ENCODE peak calls at places on chromosome 1, in eight cellular contexts. U is tibial artery, T is GM23248, W is esophagus muscularis mucosa, L is foreskin keratinocyte, H is A549, E is ovary, D is lower lobe of right lung. P is an unnamed sample. For H3K4me1, the result is how much of the 10 kb centered on the place peaks cover.

GRCh38 chr1:45924736-45925135 is 121.3 kb downstream of the MAST2 start:
- DNase-seq in U (no peak), T (peak), W (no peak), L (peak), H (peak), E (no peak), D (no peak), P (no peak)

GRCh38 chr1:224219011-224219611 is 36.1 kb downstream of the DEGS1 start:
- DNase-seq in U (no peak), T (no peak), W (no peak), L (no peak), H (no peak), E (no peak), D (no peak), P (no peak)

GRCh38 chr1:94355485-94355980 is 62.7 kb upstream of the ABCD3 start:
- DNase-seq in U (no peak), T (no peak), W (peak), L (no peak), H (no peak), E (no peak), D (no peak), P (no peak)

GRCh38 chr1:230743874-230744273 is 3.3 kb upstream of the CAPN9 start:
- DNase-seq in U (no peak), T (no peak), W (no peak), L (no peak), H (no peak), E (no peak), D (no peak), P (no peak)

GRCh38 chr1:157091186-157091585 is 8.4 kb downstream of the ETV3L start:
- DNase-seq in U (peak), T (no peak), W (no peak), L (no peak), H (no peak), E (no peak), D (no peak), P (no peak)

GRCh38 chr1:19310061-19310460 is 1.9 kb downstream of the AKR7A2 start:
- DNase-seq in U (no peak), T (no peak), W (no peak), L (no peak), H (no peak), E (no peak), D (no peak), P (no peak)

GRCh38 chr1:1039145-1039910 is 19.4 kb downstream of the AGRN start:
- DNase-seq in U (no peak), T (no peak), W (no peak), L (no peak), H (no peak), E (no peak), D (no peak), P (no peak)

GRCh38 chr1:41640141-41640751 is 155.8 kb upstream of the EDN2 start:
- DNase-seq in U (no peak), T (no peak), W (no peak), L (no peak), H (no peak), E (no peak), D (no peak), P (no peak)

GRCh38 chr1:157932082-157932481 is 61.4 kb upstream of the KIRREL1 start:
- DNase-seq in U (no peak), T (peak), W (no peak), L (peak), H (peak), E (no peak), D (no peak), P (no peak)

GRCh38 chr1:61975621-61976020 is 219.0 kb upstream of the L1TD1 start:
- DNase-seq in U (no peak), T (no peak), W (no peak), L (no peak), H (no peak), E (no peak), D (no peak), P (no peak)

GRCh38 chr1:203465146-203465798 is 10.3 kb upstream of the PRELP start:
- DNase-seq in U (peak), T (peak), W (no peak), L (no peak), H (no peak), E (no peak), D (no peak), P (no peak)

GRCh38 chr1:151680391-151680790 is 36.2 kb downstream of the CELF3 start:
- DNase-seq in U (no peak), T (peak), W (no peak), L (peak), H (peak), E (no peak), D (no peak), P (no peak)

GRCh38 chr1:2272686-2273400 is 44.7 kb downstream of the SKI start:
- DNase-seq in U (no peak), T (no peak), W (no peak), L (no peak), H (no peak), E (no peak), D (peak), P (no peak)
- H3K4me1 ChIP-seq in U (half or more), T (under half), W (half or more), L (under half), H (under half), E (half or more), D (half or more), P (half or more)

DNA sequence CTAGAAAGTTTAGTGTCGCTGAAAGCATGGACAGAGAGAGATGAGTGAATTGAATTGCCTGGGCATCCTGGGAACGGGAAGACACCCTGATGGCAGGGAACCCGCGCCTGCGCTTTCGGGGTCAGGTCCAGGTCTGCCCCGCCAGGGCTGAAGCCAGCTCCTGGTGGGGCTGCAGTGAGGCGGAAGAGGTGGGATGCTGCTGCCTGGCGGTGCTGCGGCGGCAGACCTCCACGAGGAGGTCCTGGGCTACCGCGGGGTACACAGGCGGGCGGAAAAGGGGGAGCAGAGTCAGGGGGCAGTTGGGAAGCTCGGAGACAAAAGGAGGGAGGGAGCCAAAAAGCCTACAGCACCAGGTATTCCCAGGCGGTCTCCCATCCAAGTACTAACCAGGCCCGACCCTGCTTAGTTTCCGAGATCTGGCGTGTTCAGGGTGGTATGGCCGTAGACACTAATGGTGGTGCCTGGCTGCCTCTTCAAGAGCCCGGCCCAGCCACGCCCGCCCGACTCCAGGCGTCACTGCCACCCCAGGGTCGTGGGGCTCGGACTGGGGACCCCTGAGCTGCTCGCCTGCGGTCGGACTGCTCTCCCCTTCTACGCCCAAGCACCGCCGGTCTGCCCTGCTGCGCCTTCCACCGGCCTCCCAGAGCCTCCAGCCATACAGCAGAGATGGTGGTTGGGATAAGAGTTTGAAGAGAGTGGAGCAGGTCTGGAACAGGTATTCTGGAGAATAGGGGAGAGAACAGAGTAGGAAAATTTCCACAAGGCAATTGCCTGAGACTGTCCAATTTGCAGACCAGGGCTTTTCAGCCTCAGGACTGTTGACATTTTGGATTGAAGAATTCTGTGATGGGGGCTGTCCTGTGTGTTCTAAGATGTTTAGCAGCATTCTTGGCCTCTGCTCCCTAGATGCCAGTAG is 46.1 kb downstream of the MDM4 start:
- DNase-seq in U (no peak), T (no peak), W (no peak), L (no peak), H (no peak), E (no peak), D (no peak), P (no peak)
- H3K4me1 ChIP-seq in U (under half), T (under half), W (under half), L (under half), H (under half), E (under half), D (under half), P (under half)

DNA sequence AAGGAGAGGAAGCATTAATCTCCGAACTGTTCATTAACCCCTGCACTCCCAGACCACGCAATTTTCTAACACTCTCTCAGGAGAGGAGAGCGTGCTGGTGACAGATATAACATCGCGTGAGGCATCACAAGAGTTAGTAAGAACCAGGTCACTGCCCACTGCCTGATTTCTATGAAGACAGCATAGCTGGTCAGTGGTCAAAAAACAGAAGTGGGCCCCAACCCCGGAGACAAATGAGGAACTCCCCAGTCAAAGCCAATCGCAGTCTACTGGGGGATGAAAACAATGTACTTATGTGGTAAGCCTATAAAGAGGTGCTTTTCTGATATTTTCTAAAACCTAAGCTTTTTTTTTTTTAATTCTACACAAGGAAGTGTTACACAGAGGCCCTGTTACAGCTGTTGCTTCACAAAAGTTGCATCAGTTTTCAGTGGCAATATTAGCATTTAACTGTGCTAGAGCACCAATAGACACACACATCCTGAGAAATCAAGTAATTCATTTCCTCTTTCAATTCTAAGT is 231.8 kb upstream of the IRF2BP2 start:
- DNase-seq in U (no peak), T (peak), W (no peak), L (no peak), H (no peak), E (no peak), D (peak), P (peak)
- H3K4me1 ChIP-seq in U (under half), T (under half), W (under half), L (under half), H (under half), E (under half), D (under half), P (half or more)

DNA sequence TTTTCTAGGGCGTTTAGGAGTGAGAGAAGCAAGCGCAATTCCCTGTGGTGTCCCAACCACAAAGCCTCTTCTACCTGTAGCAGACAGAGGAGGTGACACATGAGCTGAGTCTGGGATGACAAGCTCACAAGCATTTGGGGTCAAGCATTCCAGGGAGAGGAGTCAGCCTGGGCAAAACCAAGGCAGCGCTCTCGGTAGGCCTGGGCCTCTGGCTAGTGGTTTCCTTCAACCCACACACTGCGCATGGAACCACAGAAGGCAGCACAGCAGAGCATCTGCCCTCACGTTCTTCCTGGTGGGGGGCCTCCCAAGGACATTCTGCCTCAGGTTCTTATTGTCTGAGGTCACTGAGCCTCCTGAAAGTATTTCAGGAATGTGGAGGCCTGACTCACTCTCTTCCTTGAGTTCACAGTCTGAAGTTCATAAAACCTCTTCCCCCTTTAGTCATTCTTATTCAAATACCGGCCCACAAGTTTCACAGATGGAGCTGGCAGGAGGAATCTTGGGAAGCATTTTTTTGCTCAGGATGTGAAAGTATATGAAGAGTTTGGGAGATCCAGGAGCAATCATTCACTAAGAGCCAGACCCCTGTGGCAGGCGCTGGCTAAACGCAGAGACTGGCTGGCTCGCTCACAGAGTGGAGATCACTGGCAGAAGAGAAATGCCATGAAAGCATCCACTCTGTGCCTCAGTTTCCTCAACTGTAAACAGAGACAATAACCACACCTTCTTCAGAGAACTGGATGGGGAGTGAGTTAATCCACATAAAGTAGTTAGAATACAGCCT is 26.8 kb downstream of the CCN1 start:
- DNase-seq in U (no peak), T (peak), W (no peak), L (peak), H (peak), E (no peak), D (no peak), P (no peak)
- H3K4me1 ChIP-seq in U (under half), T (half or more), W (under half), L (under half), H (half or more), E (under half), D (under half), P (under half)

GRCh38 chr1:111406325-111406768 is 21.2 kb downstream of the OVGP1 start:
- DNase-seq in U (no peak), T (peak), W (peak), L (peak), H (no peak), E (peak), D (no peak), P (peak)
- H3K4me1 ChIP-seq in U (under half), T (under half), W (under half), L (under half), H (under half), E (under half), D (under half), P (under half)

P was measured in heart right ventricle.